ENCODE peak calls at places on chromosomes 5 and 9, in six cellular contexts. W is hepatocyte, S is HCT116, U is K562, J is GM23338, L is PC-9. K is an unnamed sample.

GRCh38 chr5:112552791-112553190 is 133.7 kb upstream of the EPB41L4A start:
- DNase-seq in J (no peak), W (no peak), U (no peak), L (no peak), S (no peak), K (no peak)

GRCh38 chr9:89361816-89362646 is 43.7 kb downstream of the SECISBP2 start:
- DNase-seq in J (no peak), W (no peak), U (no peak), S (no peak), L (no peak), K (no peak)

GRCh38 chr9:78697653-78698052 is 400.7 kb downstream of the PSAT1 start:
- DNase-seq in U (no peak), J (no peak), S (no peak), L (no peak), W (no peak), K (no peak)

GRCh38 chr5:126525630-126526245 is 69.3 kb downstream of the ALDH7A1 start:
- DNase-seq in S (peak; percentile 12), U (no peak), W (no peak), J (peak; percentile 63), L (no peak), K (peak; percentile 73)

GRCh38 chr9:124468061-124468740 is 17.9 kb downstream of the ADGRD2 start:
- DNase-seq in U (no peak), W (no peak), S (no peak), J (no peak), L (no peak), K (no peak)

GRCh38 chr9:99109522-99109921 is 4.6 kb downstream of the TGFBR1 start:
- DNase-seq in U (no peak), S (no peak), J (no peak), L (no peak), W (no peak), K (no peak)

GRCh38 chr5:158573829-158574228 is 525.9 kb downstream of the EBF1 start:
- DNase-seq in J (no peak), L (no peak), U (no peak), S (no peak), W (no peak), K (no peak)

GRCh38 chr5:234450-234849 is 16.3 kb downstream of the SDHA start:
- DNase-seq in S (no peak), L (no peak), U (no peak), J (no peak), W (no peak), K (no peak)

GRCh38 chr5:39106332-39106731 is 32.1 kb upstream of the RICTOR start:
- DNase-seq in L (no peak), S (no peak), W (no peak), J (no peak), U (no peak), K (no peak)

GRCh38 chr5:14414615-14415515 is 166.7 kb upstream of the OTULINL start:
- DNase-seq in J (no peak), U (no peak), W (no peak), L (no peak), S (no peak), K (no peak)

GRCh38 chr9:94713446-94714185 is 12.9 kb upstream of the AOPEP start:
- DNase-seq in S (no peak), W (no peak), J (no peak), L (no peak), U (no peak), K (no peak)

GRCh38 chr5:14742427-14743010 is 78.0 kb downstream of the OTULIN start:
- DNase-seq in U (no peak), S (no peak), L (no peak), W (no peak), J (no peak), K (no peak)

GRCh38 chr9:131731237-131731995 is 8.5 kb downstream of the RAPGEF1 start:
- DNase-seq in J (no peak), L (no peak), S (no peak), W (no peak), U (no peak), K (no peak)

GRCh38 chr5:91177639-91178038 is 205.5 kb downstream of the ARRDC3 start:
- DNase-seq in W (no peak), U (no peak), L (no peak), J (no peak), S (no peak), K (no peak)

GRCh38 chr5:11182441-11183080 is 421.5 kb upstream of the DAP start:
- DNase-seq in S (peak; percentile 18), J (peak; percentile 85), W (peak; percentile 60), U (peak; percentile 38), L (peak; percentile 19), K (peak; percentile 35)

GRCh38 chr9:88168564-88168963 is 30.3 kb upstream of the SPATA31C2 start:
- DNase-seq in L (no peak), S (no peak), J (no peak), W (no peak), U (no peak), K (no peak)

GRCh38 chr9:128341435-128341849 is 1.1 kb downstream of the SLC27A4 start:
- DNase-seq in W (peak; percentile 82), U (peak; percentile 90), J (peak; percentile 93), L (peak; percentile 81), S (peak; percentile 79), K (peak; percentile 68)

GRCh38 chr5:115813719-115814118 is 2.7 kb downstream of the CDO1 start:
- DNase-seq in L (no peak), W (no peak), J (no peak), U (no peak), S (no peak), K (no peak)

GRCh38 chr5:178284095-178284675 is 51.6 kb upstream of the PHYKPL start:
- DNase-seq in J (peak; percentile 76), L (no peak), U (peak; percentile 32), S (peak; percentile 26), W (no peak), K (peak; percentile 32)

GRCh38 chr5:107248065-107248695 is 422.6 kb downstream of the EFNA5 start:
- DNase-seq in S (peak; percentile 53), U (peak; percentile 43), W (peak; percentile 59), L (peak; percentile 52), J (peak; percentile 81), K (peak; percentile 80)

GRCh38 chr9:135240871-135241311 is 153.4 kb downstream of the OLFM1 start:
- DNase-seq in S (no peak), L (no peak), U (no peak), J (no peak), W (no peak), K (no peak)

GRCh38 chr5:72467987-72468386 is 39.2 kb downstream of the ZNF366 start:
- DNase-seq in J (no peak), W (no peak), U (no peak), S (no peak), L (peak; percentile 42), K (no peak)

GRCh38 chr5:1542755-1543154 is 19.0 kb upstream of the LPCAT1 start:
- DNase-seq in U (no peak), L (peak; percentile 83), S (peak; percentile 79), W (no peak), J (no peak), K (no peak)

GRCh38 chr9:83523684-83524083 is 14.5 kb downstream of the FRMD3 start:
- DNase-seq in S (no peak), U (no peak), W (no peak), J (no peak), L (no peak), K (no peak)

GRCh38 chr9:745761-746414 is 95.6 kb upstream of the DMRT1 start:
- DNase-seq in U (no peak), S (no peak), L (no peak), W (no peak), J (no peak), K (no peak)

GRCh38 chr9:95029720-95030119 is 287.8 kb downstream of the FANCC start:
- DNase-seq in J (no peak), W (no peak), L (no peak), S (no peak), U (no peak), K (no peak)

GRCh38 chr5:149358294-149358651 is 427 bp downstream of the PCYOX1L start:
- DNase-seq in U (no peak), L (peak; percentile 10), W (peak; percentile 25), J (peak; percentile 29), S (no peak), K (no peak)

GRCh38 chr9:136004712-136005111 is 43.5 kb upstream of the UBAC1 start:
- DNase-seq in U (no peak), J (peak; percentile 77), L (no peak), W (no peak), S (no peak), K (no peak)

GRCh38 chr5:158414333-158414762 is 555.4 kb upstream of the CLINT1 start:
- DNase-seq in L (no peak), U (no peak), J (no peak), W (no peak), S (no peak), K (no peak)

GRCh38 chr9:34454571-34455065 is 3.8 kb downstream of the FAM219A start:
- DNase-seq in L (peak; percentile 31), S (peak; percentile 39), J (peak; percentile 67), U (no peak), W (no peak), K (peak; percentile 87)
- H3K4me1 ChIP-seq in L (peaks cover 26% of the 10 kb centered on the region), S (peaks cover 15% of the 10 kb centered on the region), J (peaks cover 12% of the 10 kb centered on the region), U (peaks cover 29% of the 10 kb centered on the region), W (peaks cover 3% of the 10 kb centered on the region), K (peaks cover 40% of the 10 kb centered on the region)

GRCh38 chr5:99674086-99674485 is 745.3 kb upstream of the CHD1 start:
- DNase-seq in W (no peak), U (no peak), J (no peak), L (no peak), S (no peak), K (no peak)
- H3K27ac ChIP-seq in W (no peak overlapping the region), U (no peak overlapping the region), J (no peak overlapping the region), L (no peak overlapping the region), S (no peak overlapping the region), K (no peak overlapping the region)

GRCh38 chr9:91036826-91037510 is 235.3 kb downstream of the SYK start:
- DNase-seq in U (peak; percentile 73), J (peak; percentile 80), W (peak; percentile 91), S (peak; percentile 47), L (peak; percentile 84), K (peak; percentile 69)
- TF ChIP-seq EZH2 in U (no peak), J (no peak), W (no peak), S (no peak), L (no peak), K (no peak)

GRCh38 chr9:111034146-111034545 is 4.1 kb downstream of the LPAR1 start:
- DNase-seq in U (no peak), S (no peak), L (no peak), W (no peak), J (no peak), K (no peak)

GRCh38 chr9:111034573-111035539 is 3.4 kb downstream of the LPAR1 start:
- DNase-seq in L (no peak), W (no peak), U (no peak), J (no peak), S (no peak), K (no peak)

GRCh38 chr9:111027798-111028197 is 10.5 kb downstream of the LPAR1 start:
- DNase-seq in J (no peak), W (no peak), S (no peak), L (no peak), U (no peak), K (no peak)

GRCh38 chr9:111029260-111029659 is 9.0 kb downstream of the LPAR1 start:
- DNase-seq in W (no peak), J (no peak), U (no peak), S (no peak), L (no peak), K (peak; percentile 60)

DNA sequence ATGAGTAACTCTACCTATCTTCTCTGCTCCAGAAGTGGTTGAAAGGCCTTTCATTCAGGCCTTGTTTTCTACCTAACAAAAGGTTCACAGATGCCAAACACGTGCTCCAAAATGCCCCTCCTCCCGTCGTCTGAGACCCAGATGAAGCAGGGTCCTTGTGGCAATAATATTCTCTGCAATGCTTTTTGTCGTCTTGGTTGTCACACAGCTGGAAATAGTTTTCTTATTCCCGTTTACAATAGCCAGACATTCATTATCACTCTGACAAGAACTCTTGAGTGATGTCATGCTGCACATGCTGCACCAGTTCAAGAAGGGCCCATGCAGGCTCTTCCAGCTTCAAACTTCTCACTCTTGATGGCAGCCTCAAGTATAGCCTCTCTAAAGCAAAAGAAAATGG is 7.8 kb downstream of the LPAR1 start:
- DNase-seq in J (no peak), U (no peak), W (no peak), S (no peak), L (no peak), K (peak; percentile 63)
- H3K4me1 ChIP-seq in J (peaks cover under 1% of the 10 kb centered on the region), U (no peaks in the 10 kb centered on the region), W (peaks cover 16% of the 10 kb centered on the region), S (no peaks in the 10 kb centered on the region), L (peaks cover 3% of the 10 kb centered on the region), K (peaks cover 54% of the 10 kb centered on the region)